ENCODE peak calls at places on chromosomes 13 and 19, in seven cellular contexts. One of them, this sample, is unnamed.

GRCh38 chr13:48731957-48732569 is 78.3 kb downstream of the CYSLTR2 start:
- DNase-seq in GM12864: peak
- DNase-seq in WTC11: peak
- DNase-seq in AG09309: no peak
- DNase-seq in foreskin fibroblast: peak
- DNase-seq in neural crest cell: peak
- DNase-seq in epithelial cell of esophagus: peak
- DNase-seq in this sample: peak

GRCh38 chr13:46593403-46593802 is 40.4 kb downstream of the LRCH1 start:
- DNase-seq in GM12864: no peak
- DNase-seq in AG09309: no peak
- DNase-seq in epithelial cell of esophagus: no peak
- DNase-seq in foreskin fibroblast: no peak
- DNase-seq in WTC11: no peak
- DNase-seq in neural crest cell: no peak
- DNase-seq in this sample: no peak

GRCh38 chr19:19459707-19460251 is 54.3 kb downstream of the GATAD2A start:
- DNase-seq in foreskin fibroblast: peak
- DNase-seq in GM12864: no peak
- DNase-seq in epithelial cell of esophagus: peak
- DNase-seq in WTC11: no peak
- DNase-seq in neural crest cell: no peak
- DNase-seq in AG09309: peak
- DNase-seq in this sample: peak

GRCh38 chr13:97212540-97213146 is 9.5 kb upstream of the MBNL2 start:
- DNase-seq in epithelial cell of esophagus: peak
- DNase-seq in AG09309: no peak
- DNase-seq in WTC11: peak
- DNase-seq in GM12864: no peak
- DNase-seq in neural crest cell: no peak
- DNase-seq in foreskin fibroblast: peak
- DNase-seq in this sample: no peak

GRCh38 chr19:55345818-55346724 is 6.4 kb downstream of the KMT5C start:
- DNase-seq in foreskin fibroblast: peak
- DNase-seq in WTC11: no peak
- DNase-seq in AG09309: no peak
- DNase-seq in epithelial cell of esophagus: no peak
- DNase-seq in GM12864: no peak
- DNase-seq in neural crest cell: no peak
- DNase-seq in this sample: no peak

GRCh38 chr19:15180451-15181390 is 20.1 kb downstream of the NOTCH3 start:
- DNase-seq in epithelial cell of esophagus: peak
- DNase-seq in WTC11: peak
- DNase-seq in GM12864: no peak
- DNase-seq in neural crest cell: no peak
- DNase-seq in foreskin fibroblast: no peak
- DNase-seq in AG09309: no peak
- DNase-seq in this sample: no peak

GRCh38 chr13:93249259-93249917 is 22.8 kb downstream of the GPC6 start:
- DNase-seq in GM12864: no peak
- DNase-seq in WTC11: no peak
- DNase-seq in foreskin fibroblast: peak
- DNase-seq in neural crest cell: no peak
- DNase-seq in AG09309: peak
- DNase-seq in epithelial cell of esophagus: peak
- DNase-seq in this sample: no peak

GRCh38 chr13:20411638-20412342 is 113.9 kb downstream of the CRYL1 start:
- DNase-seq in GM12864: peak
- DNase-seq in foreskin fibroblast: no peak
- DNase-seq in WTC11: no peak
- DNase-seq in AG09309: no peak
- DNase-seq in neural crest cell: no peak
- DNase-seq in epithelial cell of esophagus: peak
- DNase-seq in this sample: no peak

GRCh38 chr13:87656311-87656710 is 14.9 kb upstream of the SLITRK5 start:
- DNase-seq in AG09309: no peak
- DNase-seq in foreskin fibroblast: no peak
- DNase-seq in WTC11: no peak
- DNase-seq in epithelial cell of esophagus: no peak
- DNase-seq in neural crest cell: no peak
- DNase-seq in GM12864: no peak
- DNase-seq in this sample: no peak

GRCh38 chr13:25088562-25089221 is 7.2 kb upstream of the PABPC3 start:
- DNase-seq in AG09309: no peak
- DNase-seq in neural crest cell: no peak
- DNase-seq in GM12864: no peak
- DNase-seq in WTC11: no peak
- DNase-seq in epithelial cell of esophagus: no peak
- DNase-seq in foreskin fibroblast: no peak
- DNase-seq in this sample: no peak

GRCh38 chr13:87498681-87499080 is 172.5 kb upstream of the SLITRK5 start:
- DNase-seq in epithelial cell of esophagus: peak
- DNase-seq in AG09309: no peak
- DNase-seq in neural crest cell: peak
- DNase-seq in foreskin fibroblast: no peak
- DNase-seq in GM12864: no peak
- DNase-seq in WTC11: no peak
- DNase-seq in this sample: no peak

GRCh38 chr13:50766043-50766442 is 77.4 kb downstream of the DLEU7 start:
- DNase-seq in GM12864: no peak
- DNase-seq in AG09309: no peak
- DNase-seq in WTC11: no peak
- DNase-seq in foreskin fibroblast: peak
- DNase-seq in neural crest cell: no peak
- DNase-seq in epithelial cell of esophagus: no peak
- DNase-seq in this sample: no peak

GRCh38 chr13:40755082-40755755 is 15.8 kb downstream of the MRPS31 start:
- DNase-seq in epithelial cell of esophagus: no peak
- DNase-seq in GM12864: no peak
- DNase-seq in neural crest cell: no peak
- DNase-seq in WTC11: no peak
- DNase-seq in foreskin fibroblast: no peak
- DNase-seq in AG09309: no peak
- DNase-seq in this sample: no peak

GRCh38 chr13:40749327-40749726 is 21.7 kb downstream of the MRPS31 start:
- DNase-seq in AG09309: no peak
- DNase-seq in epithelial cell of esophagus: no peak
- DNase-seq in neural crest cell: no peak
- DNase-seq in foreskin fibroblast: no peak
- DNase-seq in GM12864: no peak
- DNase-seq in WTC11: no peak
- DNase-seq in this sample: no peak
- TF ChIP-seq CTCF in AG09309: no peak
- TF ChIP-seq CTCF in epithelial cell of esophagus: no peak
- TF ChIP-seq CTCF in neural crest cell: peak
- TF ChIP-seq CTCF in foreskin fibroblast: no peak
- TF ChIP-seq CTCF in GM12864: no peak
- TF ChIP-seq CTCF in WTC11: no peak
- TF ChIP-seq CTCF in this sample: no peak

GRCh38 chr19:14089412-14089661 is 1.2 kb downstream of the SAMD1 start:
- DNase-seq in epithelial cell of esophagus: no peak
- DNase-seq in AG09309: no peak
- DNase-seq in foreskin fibroblast: peak
- DNase-seq in GM12864: no peak
- DNase-seq in WTC11: no peak
- DNase-seq in neural crest cell: no peak
- DNase-seq in this sample: no peak
- TF ChIP-seq CTCF in epithelial cell of esophagus: peak
- TF ChIP-seq CTCF in AG09309: peak
- TF ChIP-seq CTCF in foreskin fibroblast: no peak
- TF ChIP-seq CTCF in GM12864: peak
- TF ChIP-seq CTCF in WTC11: no peak
- TF ChIP-seq CTCF in neural crest cell: peak
- TF ChIP-seq CTCF in this sample: no peak

GRCh38 chr19:49573451-49573850 is 6.9 kb downstream of the NOSIP start:
- DNase-seq in foreskin fibroblast: no peak
- DNase-seq in WTC11: no peak
- DNase-seq in GM12864: no peak
- DNase-seq in AG09309: no peak
- DNase-seq in epithelial cell of esophagus: peak
- DNase-seq in neural crest cell: no peak
- DNase-seq in this sample: no peak

GRCh38 chr19:49570138-49570856 is 10.1 kb downstream of the NOSIP start:
- DNase-seq in AG09309: peak
- DNase-seq in epithelial cell of esophagus: peak
- DNase-seq in neural crest cell: peak
- DNase-seq in GM12864: peak
- DNase-seq in WTC11: peak
- DNase-seq in foreskin fibroblast: peak
- DNase-seq in this sample: peak

GRCh38 chr19:49573009-49573408 is 7.3 kb downstream of the NOSIP start:
- DNase-seq in epithelial cell of esophagus: no peak
- DNase-seq in neural crest cell: no peak
- DNase-seq in foreskin fibroblast: no peak
- DNase-seq in WTC11: no peak
- DNase-seq in GM12864: no peak
- DNase-seq in AG09309: no peak
- DNase-seq in this sample: no peak

GRCh38 chr19:49574206-49574755 is 6.1 kb downstream of the NOSIP start:
- DNase-seq in neural crest cell: no peak
- DNase-seq in GM12864: no peak
- DNase-seq in foreskin fibroblast: peak
- DNase-seq in AG09309: no peak
- DNase-seq in WTC11: no peak
- DNase-seq in epithelial cell of esophagus: peak
- DNase-seq in this sample: no peak

DNA sequence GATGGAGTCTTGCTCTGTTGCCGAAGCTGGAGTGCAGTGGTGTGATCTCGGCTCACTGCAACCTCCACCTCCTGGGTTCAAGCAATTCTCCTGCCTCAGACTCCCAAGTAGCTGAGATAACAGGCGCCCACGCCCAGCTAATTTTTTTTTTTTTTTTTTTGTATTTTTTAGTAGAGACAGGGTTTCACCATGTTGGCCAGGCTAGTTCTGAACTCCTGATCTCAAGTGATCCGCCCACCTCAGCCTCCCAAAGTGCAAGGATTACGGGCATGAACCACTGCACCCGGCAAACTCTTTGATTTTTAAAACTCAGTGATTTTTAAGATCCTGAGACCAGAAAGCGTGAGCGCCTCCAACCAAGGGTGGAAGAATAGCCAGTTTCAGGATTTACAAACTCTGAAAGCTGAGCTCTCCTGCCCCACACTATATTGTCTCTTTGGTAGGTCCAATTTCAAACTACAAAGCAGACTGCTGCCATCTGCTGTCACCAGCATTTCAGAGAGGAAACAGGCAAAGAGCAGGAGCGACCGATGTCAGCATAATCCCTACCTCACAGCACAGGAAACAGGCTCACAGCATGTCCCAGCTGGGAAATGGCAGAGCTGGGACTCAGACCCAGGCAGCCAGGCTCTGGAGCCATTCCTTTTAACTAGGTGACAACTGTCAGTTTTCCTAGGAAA is 9.2 kb downstream of the NOSIP start:
- DNase-seq in AG09309: no peak
- DNase-seq in neural crest cell: no peak
- DNase-seq in GM12864: no peak
- DNase-seq in epithelial cell of esophagus: peak
- DNase-seq in foreskin fibroblast: peak
- DNase-seq in WTC11: no peak
- DNase-seq in this sample: no peak
- TF ChIP-seq CTCF in AG09309: peak
- TF ChIP-seq CTCF in neural crest cell: no peak
- TF ChIP-seq CTCF in GM12864: no peak
- TF ChIP-seq CTCF in epithelial cell of esophagus: peak
- TF ChIP-seq CTCF in foreskin fibroblast: no peak
- TF ChIP-seq CTCF in WTC11: no peak
- TF ChIP-seq CTCF in this sample: no peak

GRCh38 chr19:44657211-44657921 is 13.7 kb downstream of the PVR start:
- DNase-seq in epithelial cell of esophagus: peak
- DNase-seq in WTC11: peak
- DNase-seq in foreskin fibroblast: peak
- DNase-seq in AG09309: no peak
- DNase-seq in GM12864: peak
- DNase-seq in neural crest cell: peak
- DNase-seq in this sample: peak

GRCh38 chr19:44649578-44650145 is 6.0 kb downstream of the PVR start:
- DNase-seq in epithelial cell of esophagus: no peak
- DNase-seq in foreskin fibroblast: no peak
- DNase-seq in AG09309: no peak
- DNase-seq in WTC11: no peak
- DNase-seq in neural crest cell: no peak
- DNase-seq in GM12864: no peak
- DNase-seq in this sample: no peak

GRCh38 chr19:44653343-44653742 is 9.6 kb downstream of the PVR start:
- DNase-seq in GM12864: no peak
- DNase-seq in foreskin fibroblast: no peak
- DNase-seq in epithelial cell of esophagus: no peak
- DNase-seq in AG09309: no peak
- DNase-seq in neural crest cell: no peak
- DNase-seq in WTC11: no peak
- DNase-seq in this sample: no peak

GRCh38 chr19:44658069-44658727 is 13.1 kb upstream of the CEACAM19 start:
- DNase-seq in neural crest cell: no peak
- DNase-seq in AG09309: no peak
- DNase-seq in foreskin fibroblast: no peak
- DNase-seq in epithelial cell of esophagus: no peak
- DNase-seq in GM12864: no peak
- DNase-seq in WTC11: no peak
- DNase-seq in this sample: no peak

GRCh38 chr19:44653977-44654784 is 10.5 kb downstream of the PVR start:
- DNase-seq in foreskin fibroblast: peak
- DNase-seq in epithelial cell of esophagus: peak
- DNase-seq in AG09309: no peak
- DNase-seq in neural crest cell: peak
- DNase-seq in GM12864: peak
- DNase-seq in WTC11: peak
- DNase-seq in this sample: peak
- TF ChIP-seq CTCF in foreskin fibroblast: peak
- TF ChIP-seq CTCF in epithelial cell of esophagus: peak
- TF ChIP-seq CTCF in AG09309: peak
- TF ChIP-seq CTCF in neural crest cell: peak
- TF ChIP-seq CTCF in GM12864: peak
- TF ChIP-seq CTCF in WTC11: no peak
- TF ChIP-seq CTCF in this sample: peak

GRCh38 chr19:5806905-5807304 is 2.0 kb downstream of the NRTN start:
- DNase-seq in AG09309: no peak
- DNase-seq in epithelial cell of esophagus: no peak
- DNase-seq in GM12864: no peak
- DNase-seq in WTC11: no peak
- DNase-seq in neural crest cell: no peak
- DNase-seq in foreskin fibroblast: no peak
- DNase-seq in this sample: no peak

GRCh38 chr19:5806133-5806489 is 1.2 kb downstream of the NRTN start:
- DNase-seq in GM12864: no peak
- DNase-seq in neural crest cell: no peak
- DNase-seq in AG09309: no peak
- DNase-seq in WTC11: no peak
- DNase-seq in foreskin fibroblast: no peak
- DNase-seq in epithelial cell of esophagus: no peak
- DNase-seq in this sample: no peak

GRCh38 chr19:5804516-5805464 is at the start of gene NRTN:
- DNase-seq in epithelial cell of esophagus: no peak
- DNase-seq in GM12864: no peak
- DNase-seq in foreskin fibroblast: no peak
- DNase-seq in neural crest cell: no peak
- DNase-seq in AG09309: no peak
- DNase-seq in WTC11: peak
- DNase-seq in this sample: no peak

GRCh38 chr19:5803752-5804515 is 933 bp upstream of the NRTN start:
- DNase-seq in AG09309: no peak
- DNase-seq in neural crest cell: peak
- DNase-seq in WTC11: peak
- DNase-seq in foreskin fibroblast: peak
- DNase-seq in GM12864: peak
- DNase-seq in epithelial cell of esophagus: peak
- DNase-seq in this sample: peak

GRCh38 chr19:5805465-5806132 is 732 bp downstream of the NRTN start:
- DNase-seq in neural crest cell: peak
- DNase-seq in foreskin fibroblast: peak
- DNase-seq in WTC11: peak
- DNase-seq in GM12864: no peak
- DNase-seq in AG09309: no peak
- DNase-seq in epithelial cell of esophagus: peak
- DNase-seq in this sample: no peak
- TF ChIP-seq CTCF in neural crest cell: peak
- TF ChIP-seq CTCF in foreskin fibroblast: peak
- TF ChIP-seq CTCF in WTC11: peak
- TF ChIP-seq CTCF in GM12864: peak
- TF ChIP-seq CTCF in AG09309: peak
- TF ChIP-seq CTCF in epithelial cell of esophagus: peak
- TF ChIP-seq CTCF in this sample: peak

This sample was measured in natural killer cell.